ENCODE peak calls at places on chromosomes 16 and 17, in six cellular contexts. V is heart right ventricle, R is nephron progenitor cell, A is AG09309, U is lower lobe of right lung, J is left colon. G is an unnamed sample.

GRCh38 chr16:75000481-75001081 is 1.8 kb downstream of the ZNRF1 start:
- DNase-seq in V (no peak), U (no peak), R (peak; percentile 38), J (peak; percentile 28), A (no peak), G (no peak)

GRCh38 chr17:65529761-65530157 is 31.7 kb downstream of the AXIN2 start:
- DNase-seq in U (no peak), J (no peak), V (no peak), R (no peak), A (no peak), G (no peak)

GRCh38 chr17:4087911-4088693 is 54.7 kb downstream of the ZZEF1 start:
- DNase-seq in A (no peak), V (no peak), J (no peak), U (no peak), R (no peak), G (no peak)

GRCh38 chr17:43814714-43815113 is 18.2 kb downstream of the MPP3 start:
- DNase-seq in R (no peak), U (no peak), V (no peak), A (peak; percentile 52), J (no peak), G (no peak)

GRCh38 chr16:79505344-79505743 is 95.2 kb downstream of the MAF start:
- DNase-seq in U (no peak), V (peak; percentile 15), J (no peak), A (no peak), R (no peak), G (peak; percentile 54)

GRCh38 chr16:85205747-85206471 is 93.6 kb upstream of the CIBAR2 start:
- DNase-seq in A (no peak), U (no peak), J (no peak), R (no peak), V (no peak), G (peak; percentile 49)

GRCh38 chr16:23388786-23389185 is 64.2 kb downstream of the COG7 start:
- DNase-seq in R (no peak), V (no peak), A (no peak), U (peak; percentile 8), J (no peak), G (no peak)

GRCh38 chr17:47879028-47879585 is 16.9 kb upstream of the SP2 start:
- DNase-seq in V (no peak), J (no peak), A (peak; percentile 31), R (no peak), U (no peak), G (no peak)

GRCh38 chr17:47713980-47714689 is 18.9 kb upstream of the TBX21 start:
- DNase-seq in U (no peak), A (no peak), R (no peak), J (no peak), V (no peak), G (no peak)

GRCh38 chr16:86786338-86786737 is 208.0 kb downstream of the FOXL1 start:
- DNase-seq in U (no peak), R (no peak), A (no peak), J (no peak), V (no peak), G (no peak)

GRCh38 chr17:77741109-77741508 is 217.4 kb upstream of the TNRC6C start:
- DNase-seq in U (no peak), J (peak; percentile 23), R (no peak), A (no peak), V (no peak), G (no peak)

GRCh38 chr16:66776457-66776856 is 24.9 kb downstream of the TERB1 start:
- DNase-seq in A (no peak), U (no peak), R (no peak), J (no peak), V (no peak), G (no peak)

GRCh38 chr17:73283841-73284282 is 22.2 kb upstream of the CPSF4L start:
- DNase-seq in A (no peak), V (no peak), R (peak; percentile 84), J (no peak), U (no peak), G (no peak)

GRCh38 chr17:33142703-33143299 is 150.3 kb downstream of the ASIC2 start:
- DNase-seq in A (no peak), J (peak; percentile 48), V (peak; percentile 10), U (no peak), R (peak; percentile 84), G (no peak)

GRCh38 chr17:35865412-35866355 is 3.0 kb downstream of the HEATR9 start:
- DNase-seq in U (no peak), V (no peak), A (no peak), J (no peak), R (no peak), G (no peak)

GRCh38 chr17:4808378-4808767 is 1.4 kb downstream of the PLD2 start:
- DNase-seq in A (no peak), R (no peak), V (peak; percentile 74), J (no peak), U (no peak), G (peak; percentile 83)

GRCh38 chr17:48162946-48163506 is 55.5 kb downstream of the SNX11 start:
- DNase-seq in U (no peak), V (no peak), A (no peak), J (peak; percentile 28), R (peak; percentile 44), G (no peak)

GRCh38 chr17:40177275-40177874 is at the start of gene RAPGEFL1:
- DNase-seq in U (peak; percentile 88), A (no peak), R (peak; percentile 91), J (peak; percentile 92), V (peak; percentile 75), G (peak; percentile 87)

GRCh38 chr17:69643686-69644085 is 229.2 kb downstream of the MAP2K6 start:
- DNase-seq in A (no peak), U (no peak), J (no peak), R (no peak), V (peak; percentile 7), G (no peak)

GRCh38 chr17:37742114-37742761 is 2.6 kb downstream of the HNF1B start:
- DNase-seq in V (no peak), R (peak; percentile 49), A (no peak), U (no peak), J (peak; percentile 42), G (no peak)